ENCODE peak calls at places on chromosomes 3 and 15, in eight cellular contexts. P is K562, Q is endothelial cell of umbilical vein, Y is vagina, B is spleen, I is Panc1, L is HepG2, S is breast epithelium. E is an unnamed sample. For H3K4me1, the result is how much of the 10 kb centered on the place peaks cover.

GRCh38 chr3:4664412-4664811 is 171.3 kb downstream of the ITPR1 start:
- DNase-seq in P (no peak), Q (peak), Y (no peak), B (no peak), I (no peak), L (no peak), S (no peak), E (no peak)

GRCh38 chr3:189490337-189490736 is 140.9 kb upstream of the TP63 start:
- DNase-seq in P (no peak), Q (no peak), Y (no peak), B (no peak), I (no peak), L (no peak), S (no peak), E (no peak)

GRCh38 chr3:81249540-81250029 is 511.9 kb downstream of the GBE1 start:
- DNase-seq in P (no peak), Q (peak), Y (no peak), B (no peak), I (no peak), L (peak), S (no peak), E (no peak)

GRCh38 chr3:38224357-38224756 is 41.3 kb upstream of the SLC22A13 start:
- DNase-seq in P (no peak), Q (no peak), Y (no peak), B (no peak), I (no peak), L (no peak), S (no peak), E (no peak)

GRCh38 chr3:106198828-106199194 is 330.0 kb upstream of the CBLB start:
- DNase-seq in P (no peak), Q (no peak), Y (no peak), B (no peak), I (no peak), L (no peak), S (no peak), E (no peak)

GRCh38 chr3:163056874-163057497 is 1560.4 kb downstream of the OTOL1 start:
- DNase-seq in P (peak), Q (no peak), Y (no peak), B (no peak), I (peak), L (peak), S (no peak), E (peak)

GRCh38 chr3:136562031-136562430 is 190.1 kb downstream of the STAG1 start:
- DNase-seq in P (no peak), Q (no peak), Y (no peak), B (no peak), I (no peak), L (no peak), S (no peak), E (no peak)

GRCh38 chr3:35537265-35537664 is 102.1 kb upstream of the ARPP21 start:
- DNase-seq in P (no peak), Q (no peak), Y (no peak), B (no peak), I (no peak), L (no peak), S (no peak), E (no peak)

GRCh38 chr3:43288850-43289249 is 2.5 kb downstream of the SNRK start:
- DNase-seq in P (no peak), Q (no peak), Y (no peak), B (no peak), I (no peak), L (peak), S (no peak), E (no peak)

GRCh38 chr15:63059075-63059474 is 16.5 kb downstream of the TPM1 start:
- DNase-seq in P (no peak), Q (no peak), Y (no peak), B (no peak), I (no peak), L (no peak), S (no peak), E (no peak)

GRCh38 chr3:156676467-156677119 is 2.2 kb downstream of the TIPARP start:
- DNase-seq in P (no peak), Q (no peak), Y (no peak), B (no peak), I (no peak), L (no peak), S (no peak), E (no peak)

GRCh38 chr3:188947401-188947982 is 224.3 kb upstream of the TPRG1 start:
- DNase-seq in P (peak), Q (peak), Y (no peak), B (peak), I (peak), L (no peak), S (peak), E (peak)

GRCh38 chr15:82680200-82681102 is 29.2 kb downstream of the AP3B2 start:
- DNase-seq in P (peak), Q (no peak), Y (no peak), B (peak), I (no peak), L (no peak), S (peak), E (peak)

GRCh38 chr3:38139652-38140051 is 1.2 kb downstream of the MYD88 start:
- DNase-seq in P (no peak), Q (no peak), Y (peak), B (no peak), I (no peak), L (no peak), S (no peak), E (peak)

GRCh38 chr15:51888593-51889195 is 59.2 kb downstream of the TMOD3 start:
- DNase-seq in P (peak), Q (peak), Y (no peak), B (no peak), I (no peak), L (no peak), S (no peak), E (no peak)

GRCh38 chr15:63473999-63474809 is 30.2 kb upstream of the USP3 start:
- DNase-seq in P (no peak), Q (no peak), Y (no peak), B (peak), I (no peak), L (peak), S (no peak), E (peak)

GRCh38 chr3:19891740-19892139 is 42.3 kb downstream of the EFHB start:
- DNase-seq in P (no peak), Q (no peak), Y (no peak), B (no peak), I (no peak), L (no peak), S (no peak), E (no peak)

GRCh38 chr15:96075895-96076294 is 254.6 kb upstream of the NR2F2 start:
- DNase-seq in P (no peak), Q (no peak), Y (no peak), B (no peak), I (no peak), L (no peak), S (no peak), E (no peak)

GRCh38 chr3:12992629-12993021 is 80.6 kb downstream of the IQSEC1 start:
- DNase-seq in P (no peak), Q (no peak), Y (no peak), B (peak), I (no peak), L (peak), S (no peak), E (no peak)

GRCh38 chr3:169644750-169645149 is 18.8 kb downstream of the MECOM start:
- DNase-seq in P (no peak), Q (no peak), Y (no peak), B (no peak), I (no peak), L (no peak), S (no peak), E (no peak)

GRCh38 chr15:70720228-70721016 is 42.9 kb downstream of the UACA start:
- DNase-seq in P (no peak), Q (no peak), Y (no peak), B (no peak), I (no peak), L (no peak), S (no peak), E (no peak)

GRCh38 chr3:159619341-159619885 is 369.2 kb upstream of the IL12A start:
- DNase-seq in P (no peak), Q (no peak), Y (no peak), B (no peak), I (no peak), L (no peak), S (no peak), E (no peak)

GRCh38 chr3:148790841-148791240 is 36.8 kb upstream of the CPB1 start:
- DNase-seq in P (no peak), Q (no peak), Y (no peak), B (no peak), I (no peak), L (no peak), S (no peak), E (no peak)

GRCh38 chr15:77824361-77824985 is 191.8 kb upstream of the LINGO1 start:
- DNase-seq in P (no peak), Q (no peak), Y (no peak), B (no peak), I (no peak), L (no peak), S (no peak), E (no peak)

GRCh38 chr3:127984241-127984975 is 67.8 kb upstream of the SEC61A1 start:
- DNase-seq in P (no peak), Q (no peak), Y (no peak), B (no peak), I (no peak), L (no peak), S (no peak), E (no peak)

GRCh38 chr15:68672781-68673205 is 94.0 kb downstream of the CORO2B start:
- DNase-seq in P (no peak), Q (no peak), Y (no peak), B (peak), I (no peak), L (no peak), S (no peak), E (no peak)

GRCh38 chr3:41327718-41328117 is 128.4 kb downstream of the CTNNB1 start:
- DNase-seq in P (no peak), Q (no peak), Y (no peak), B (no peak), I (no peak), L (no peak), S (no peak), E (no peak)

GRCh38 chr3:36868614-36869436 is 76.0 kb downstream of the TRANK1 start:
- DNase-seq in P (peak), Q (peak), Y (no peak), B (no peak), I (peak), L (peak), S (no peak), E (peak)

GRCh38 chr3:137047240-137047639 is 89.5 kb downstream of the IL20RB start:
- DNase-seq in P (no peak), Q (peak), Y (no peak), B (no peak), I (no peak), L (no peak), S (no peak), E (no peak)

GRCh38 chr3:1082024-1082633 is 10.7 kb upstream of the CNTN6 start:
- DNase-seq in P (peak), Q (peak), Y (no peak), B (no peak), I (no peak), L (peak), S (peak), E (peak)

GRCh38 chr15:60389261-60390077 is 8.3 kb downstream of the ANXA2 start:
- DNase-seq in P (no peak), Q (no peak), Y (no peak), B (no peak), I (no peak), L (no peak), S (no peak), E (no peak)

GRCh38 chr3:24683511-24684384 is 189.1 kb upstream of the THRB start:
- DNase-seq in P (peak), Q (peak), Y (no peak), B (no peak), I (peak), L (peak), S (no peak), E (no peak)

GRCh38 chr3:13891492-13892073 is 11.7 kb upstream of the WNT7A start:
- DNase-seq in P (peak), Q (no peak), Y (no peak), B (peak), I (no peak), L (no peak), S (no peak), E (no peak)

GRCh38 chr3:131568460-131568859 is 65.7 kb upstream of the MRPL3 start:
- DNase-seq in P (no peak), Q (no peak), Y (no peak), B (no peak), I (no peak), L (no peak), S (no peak), E (no peak)

GRCh38 chr3:125337506-125337905 is 37.6 kb downstream of the ZNF148 start:
- DNase-seq in P (no peak), Q (no peak), Y (no peak), B (no peak), I (no peak), L (no peak), S (no peak), E (no peak)

GRCh38 chr15:85571780-85572179 is 191.4 kb downstream of the AKAP13 start:
- DNase-seq in P (no peak), Q (no peak), Y (no peak), B (no peak), I (no peak), L (no peak), S (no peak), E (no peak)

GRCh38 chr3:70108072-70108471 is 108.5 kb downstream of the SAMMSON start:
- DNase-seq in P (peak), Q (no peak), Y (no peak), B (no peak), I (no peak), L (peak), S (no peak), E (peak)

GRCh38 chr3:107705046-107705445 is 182.3 kb downstream of the BBX start:
- DNase-seq in P (no peak), Q (no peak), Y (no peak), B (no peak), I (no peak), L (no peak), S (no peak), E (no peak)

DNA sequence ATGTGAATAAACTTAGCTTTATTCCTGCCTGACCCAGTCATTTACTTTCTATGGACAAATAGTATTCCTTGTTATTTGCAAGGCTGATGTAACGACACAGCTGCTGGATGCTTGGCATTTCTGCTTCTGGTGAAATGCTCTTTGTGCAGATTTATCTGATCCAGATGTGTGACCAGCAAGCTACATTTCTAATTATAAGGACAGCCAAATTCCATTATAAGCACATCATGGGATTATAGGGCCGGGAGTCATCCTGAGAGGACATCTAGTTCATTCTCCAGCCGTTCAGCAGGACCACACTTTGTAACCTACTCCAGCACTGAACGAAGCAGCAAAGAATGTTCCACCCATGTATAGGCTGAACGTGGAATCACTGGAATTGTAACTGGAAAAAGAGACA is 42.9 kb downstream of the FNDC3B start:
- DNase-seq in P (no peak), Q (no peak), Y (no peak), B (no peak), I (no peak), L (peak), S (no peak), E (no peak)
- TF ChIP-seq POLR2AphosphoS5 in P (no peak), Q (no peak), Y (peak), B (no peak), I (no peak), L (no peak), S (peak), E (peak)

GRCh38 chr3:184566441-184567414 is 5.1 kb downstream of the EPHB3 start:
- DNase-seq in P (no peak), Q (no peak), Y (no peak), B (peak), I (no peak), L (no peak), S (peak), E (peak)
- H3K4me1 ChIP-seq in P (under half), Q (under half), Y (half or more), B (under half), I (under half), L (under half), S (under half), E (half or more)

GRCh38 chr15:40366204-40367037 is 8.4 kb downstream of the DISP2 start:
- DNase-seq in P (no peak), Q (no peak), Y (no peak), B (no peak), I (no peak), L (no peak), S (no peak), E (no peak)

GRCh38 chr15:40367038-40367672 is 9.1 kb downstream of the DISP2 start:
- DNase-seq in P (no peak), Q (no peak), Y (no peak), B (peak), I (no peak), L (no peak), S (peak), E (peak)

GRCh38 chr15:40368701-40369473 is 10.9 kb downstream of the DISP2 start:
- DNase-seq in P (no peak), Q (no peak), Y (no peak), B (peak), I (no peak), L (no peak), S (no peak), E (no peak)

GRCh38 chr15:40369474-40369869 is 11.5 kb downstream of the DISP2 start:
- DNase-seq in P (no peak), Q (no peak), Y (no peak), B (no peak), I (no peak), L (no peak), S (no peak), E (no peak)

GRCh38 chr15:40367673-40368611 is 9.9 kb downstream of the DISP2 start:
- DNase-seq in P (peak), Q (peak), Y (no peak), B (peak), I (no peak), L (peak), S (peak), E (peak)
- TF ChIP-seq POLR2AphosphoS5 in P (peak), Q (peak), Y (peak), B (peak), I (no peak), L (no peak), S (no peak), E (peak)

GRCh38 chr3:66615643-66616301 is 115.0 kb upstream of the LRIG1 start:
- DNase-seq in P (no peak), Q (no peak), Y (no peak), B (no peak), I (no peak), L (no peak), S (no peak), E (no peak)

GRCh38 chr3:66618066-66618465 is 117.2 kb upstream of the LRIG1 start:
- DNase-seq in P (no peak), Q (no peak), Y (no peak), B (no peak), I (no peak), L (no peak), S (no peak), E (no peak)

GRCh38 chr3:66622756-66623452 is 122.1 kb upstream of the LRIG1 start:
- DNase-seq in P (no peak), Q (no peak), Y (no peak), B (no peak), I (no peak), L (no peak), S (no peak), E (no peak)

GRCh38 chr3:66620185-66620803 is 119.5 kb upstream of the LRIG1 start:
- DNase-seq in P (no peak), Q (no peak), Y (no peak), B (no peak), I (no peak), L (no peak), S (no peak), E (no peak)

DNA sequence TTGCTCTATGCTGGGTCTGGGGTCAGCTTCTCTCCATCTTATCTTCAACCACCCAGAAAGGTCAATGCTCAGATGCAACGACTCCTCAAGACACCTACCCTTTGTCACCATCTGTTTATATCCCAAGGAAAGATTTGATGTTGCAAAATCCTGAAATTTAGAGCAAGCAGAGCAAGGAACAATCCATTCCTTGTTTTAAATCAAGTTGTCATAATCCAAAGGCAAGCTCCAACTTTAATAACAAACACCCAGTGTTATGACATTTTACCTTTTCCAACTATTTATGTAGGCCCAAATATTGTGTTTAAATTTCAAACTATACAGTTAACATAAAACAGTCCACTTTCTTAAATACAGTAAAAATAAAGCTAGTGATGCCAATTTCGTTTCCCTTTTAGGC is 116.5 kb upstream of the LRIG1 start:
- DNase-seq in P (no peak), Q (no peak), Y (no peak), B (no peak), I (no peak), L (no peak), S (no peak), E (no peak)
- H3K4me1 ChIP-seq in P (under half), Q (under half), Y (under half), B (under half), I (under half), L (under half), S (under half), E (under half)

GRCh38 chr3:177811111-177811510 is 613.8 kb upstream of the TBL1XR1 start:
- DNase-seq in P (no peak), Q (no peak), Y (no peak), B (no peak), I (no peak), L (no peak), S (no peak), E (no peak)

GRCh38 chr3:177810162-177810623 is 612.9 kb upstream of the TBL1XR1 start:
- DNase-seq in P (no peak), Q (peak), Y (no peak), B (no peak), I (no peak), L (peak), S (no peak), E (no peak)

GRCh38 chr3:177804646-177805045 is 607.4 kb upstream of the TBL1XR1 start:
- DNase-seq in P (no peak), Q (no peak), Y (no peak), B (no peak), I (no peak), L (no peak), S (no peak), E (no peak)

GRCh38 chr3:177804032-177804431 is 606.8 kb upstream of the TBL1XR1 start:
- DNase-seq in P (no peak), Q (no peak), Y (no peak), B (no peak), I (no peak), L (no peak), S (no peak), E (no peak)

GRCh38 chr3:177807150-177807875 is 610.0 kb upstream of the TBL1XR1 start:
- DNase-seq in P (no peak), Q (no peak), Y (no peak), B (no peak), I (no peak), L (no peak), S (no peak), E (no peak)
- TF ChIP-seq POLR2AphosphoS5 in P (no peak), Q (no peak), Y (no peak), B (no peak), I (no peak), L (no peak), S (no peak), E (no peak)

DNA sequence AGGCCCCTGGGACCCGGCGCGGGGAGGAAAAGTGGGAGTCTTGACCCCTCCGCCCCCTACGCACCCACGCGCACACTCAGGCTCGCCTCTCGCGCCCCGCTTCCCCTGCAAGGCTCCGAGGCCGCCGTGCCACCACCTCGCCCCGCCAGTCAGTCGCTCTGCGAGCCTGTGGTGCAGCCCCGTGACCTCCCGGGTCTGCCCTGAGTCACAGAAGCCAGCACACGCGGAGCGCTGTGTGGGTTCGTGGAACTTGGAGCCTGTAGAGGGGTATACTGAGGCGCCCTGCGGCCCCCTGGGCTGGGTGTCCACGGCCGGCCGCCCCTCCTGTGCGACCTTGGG is 387 bp upstream of the ALS2CL start:
- DNase-seq in P (no peak), Q (peak), Y (no peak), B (peak), I (no peak), L (no peak), S (no peak), E (no peak)
- H3K4me1 ChIP-seq in P (under half), Q (under half), Y (half or more), B (half or more), I (under half), L (under half), S (under half), E (half or more)

GRCh38 chr15:99305761-99306505 is 54.7 kb downstream of the LRRC28 start:
- DNase-seq in P (no peak), Q (peak), Y (no peak), B (no peak), I (no peak), L (peak), S (peak), E (peak)
- TF ChIP-seq POLR2AphosphoS5 in P (no peak), Q (no peak), Y (no peak), B (no peak), I (no peak), L (no peak), S (no peak), E (no peak)